ENCODE peak calls at places on chromosomes 6 and 20, in five cellular contexts. K is RWPE1, O is NCI-H1092 treated with DMSO at 0.1 percent for 48 hours, M is EL, X is neural crest cell. T is an unnamed sample.

GRCh38 chr6:55902796-55903195 is 27.4 kb upstream of the BMP5 start:
- DNase-seq in K (no peak), O (no peak), M (peak), X (no peak), T (no peak)

GRCh38 chr20:44702776-44703175 is 12.4 kb upstream of the CCN5 start:
- DNase-seq in K (no peak), O (peak), M (peak), X (no peak), T (peak)

GRCh38 chr6:138555294-138555988 is 56.1 kb upstream of the NHSL1 start:
- DNase-seq in K (no peak), O (no peak), M (peak), X (no peak), T (no peak)

GRCh38 chr20:61516398-61517208 is 264.5 kb downstream of the CDH4 start:
- DNase-seq in K (no peak), O (no peak), M (peak), X (no peak), T (no peak)

GRCh38 chr6:112330071-112330876 is 16.9 kb upstream of the RFPL4B start:
- DNase-seq in K (peak), O (no peak), M (peak), X (no peak), T (no peak)

GRCh38 chr6:144597511-144597910 is 312.4 kb downstream of the UTRN start:
- DNase-seq in K (no peak), O (no peak), M (no peak), X (no peak), T (no peak)

GRCh38 chr6:14134211-14134910 is 16.8 kb downstream of the CD83 start:
- DNase-seq in K (no peak), O (no peak), M (no peak), X (no peak), T (no peak)

GRCh38 chr6:101509556-101509955 is 116.0 kb downstream of the GRIK2 start:
- DNase-seq in K (no peak), O (no peak), M (peak), X (no peak), T (no peak)

GRCh38 chr6:34709386-34709785 is 12.8 kb upstream of the ILRUN start:
- DNase-seq in K (no peak), O (peak), M (peak), X (no peak), T (no peak)

GRCh38 chr6:30988209-30988825 is 4.8 kb downstream of the MUC21 start:
- DNase-seq in K (no peak), O (no peak), M (no peak), X (no peak), T (no peak)

GRCh38 chr6:113630738-113631535 is 226.2 kb upstream of the MARCKS start:
- DNase-seq in K (no peak), O (no peak), M (peak), X (no peak), T (no peak)

GRCh38 chr20:35506179-35506578 is 23.3 kb downstream of the C20orf173 start:
- DNase-seq in K (no peak), O (no peak), M (no peak), X (no peak), T (no peak)

GRCh38 chr6:144413418-144413817 is 128.3 kb downstream of the UTRN start:
- DNase-seq in K (no peak), O (no peak), M (peak), X (no peak), T (no peak)

GRCh38 chr6:111482236-111482958 is 621 bp downstream of the REV3L start:
- DNase-seq in K (peak), O (no peak), M (peak), X (peak), T (no peak)

GRCh38 chr6:53066059-53066406 is 829 bp downstream of the FBXO9 start:
- DNase-seq in K (peak), O (peak), M (peak), X (no peak), T (no peak)